ENCODE peak calls at places on chromosomes 1 and 21, in ten cellular contexts. One of them, this sample, is unnamed. For H3K4me1, the result is how much of the 10 kb centered on the place peaks cover.

GRCh38 chr1:159924025-159924790 is 1.1 kb downstream of the TAGLN2 start:
- DNase-seq in esophagus muscularis mucosa: peak
- DNase-seq in A549: peak
- DNase-seq in K562: peak
- DNase-seq in ovary: peak
- DNase-seq in SK-N-SH: peak
- DNase-seq in transverse colon: peak
- DNase-seq in suprapubic skin: peak
- DNase-seq in tibial nerve: peak
- DNase-seq in sigmoid colon: peak
- DNase-seq in this sample: peak

GRCh38 chr1:203548917-203549708 is 55.2 kb downstream of the OPTC start:
- DNase-seq in esophagus muscularis mucosa: no peak
- DNase-seq in A549: no peak
- DNase-seq in K562: no peak
- DNase-seq in ovary: no peak
- DNase-seq in SK-N-SH: no peak
- DNase-seq in transverse colon: no peak
- DNase-seq in suprapubic skin: no peak
- DNase-seq in tibial nerve: no peak
- DNase-seq in sigmoid colon: no peak
- DNase-seq in this sample: no peak

GRCh38 chr21:41899431-41900202 is 20.5 kb upstream of the PRDM15 start:
- DNase-seq in esophagus muscularis mucosa: no peak
- DNase-seq in A549: no peak
- DNase-seq in K562: no peak
- DNase-seq in ovary: no peak
- DNase-seq in SK-N-SH: no peak
- DNase-seq in transverse colon: no peak
- DNase-seq in suprapubic skin: no peak
- DNase-seq in tibial nerve: no peak
- DNase-seq in sigmoid colon: peak
- DNase-seq in this sample: no peak

GRCh38 chr1:112673589-112674439 is 645 bp upstream of the MOV10 start:
- DNase-seq in esophagus muscularis mucosa: no peak
- DNase-seq in A549: peak
- DNase-seq in K562: peak
- DNase-seq in ovary: peak
- DNase-seq in SK-N-SH: peak
- DNase-seq in transverse colon: no peak
- DNase-seq in suprapubic skin: no peak
- DNase-seq in tibial nerve: no peak
- DNase-seq in sigmoid colon: no peak
- DNase-seq in this sample: no peak

GRCh38 chr1:43605761-43606160 is 44.2 kb upstream of the KDM4A start:
- DNase-seq in esophagus muscularis mucosa: no peak
- DNase-seq in A549: no peak
- DNase-seq in K562: no peak
- DNase-seq in ovary: no peak
- DNase-seq in SK-N-SH: no peak
- DNase-seq in transverse colon: no peak
- DNase-seq in suprapubic skin: no peak
- DNase-seq in tibial nerve: no peak
- DNase-seq in sigmoid colon: no peak
- DNase-seq in this sample: no peak

GRCh38 chr1:157418659-157419058 is 133.7 kb downstream of the FCRL5 start:
- DNase-seq in esophagus muscularis mucosa: no peak
- DNase-seq in A549: no peak
- DNase-seq in K562: no peak
- DNase-seq in ovary: no peak
- DNase-seq in SK-N-SH: no peak
- DNase-seq in transverse colon: no peak
- DNase-seq in suprapubic skin: no peak
- DNase-seq in tibial nerve: no peak
- DNase-seq in sigmoid colon: no peak
- DNase-seq in this sample: no peak

GRCh38 chr21:25572895-25573310 is 34.4 kb downstream of the MRPL39 start:
- DNase-seq in esophagus muscularis mucosa: no peak
- DNase-seq in A549: no peak
- DNase-seq in K562: no peak
- DNase-seq in ovary: no peak
- DNase-seq in SK-N-SH: no peak
- DNase-seq in transverse colon: no peak
- DNase-seq in suprapubic skin: no peak
- DNase-seq in tibial nerve: no peak
- DNase-seq in sigmoid colon: no peak
- DNase-seq in this sample: no peak

GRCh38 chr1:167450843-167451242 is 67.5 kb downstream of the CD247 start:
- DNase-seq in esophagus muscularis mucosa: no peak
- DNase-seq in A549: no peak
- DNase-seq in K562: no peak
- DNase-seq in ovary: no peak
- DNase-seq in SK-N-SH: no peak
- DNase-seq in transverse colon: no peak
- DNase-seq in suprapubic skin: no peak
- DNase-seq in tibial nerve: no peak
- DNase-seq in sigmoid colon: peak
- DNase-seq in this sample: no peak

GRCh38 chr21:34130598-34130985 is 57.2 kb downstream of the MRPS6 start:
- DNase-seq in esophagus muscularis mucosa: peak
- DNase-seq in A549: no peak
- DNase-seq in K562: no peak
- DNase-seq in ovary: no peak
- DNase-seq in SK-N-SH: no peak
- DNase-seq in transverse colon: no peak
- DNase-seq in suprapubic skin: no peak
- DNase-seq in tibial nerve: no peak
- DNase-seq in sigmoid colon: no peak
- DNase-seq in this sample: no peak

GRCh38 chr21:34128124-34128523 is 54.7 kb downstream of the MRPS6 start:
- DNase-seq in esophagus muscularis mucosa: no peak
- DNase-seq in A549: no peak
- DNase-seq in K562: no peak
- DNase-seq in ovary: no peak
- DNase-seq in SK-N-SH: no peak
- DNase-seq in transverse colon: no peak
- DNase-seq in suprapubic skin: no peak
- DNase-seq in tibial nerve: no peak
- DNase-seq in sigmoid colon: no peak
- DNase-seq in this sample: no peak

GRCh38 chr21:34129971-34130597 is 56.7 kb downstream of the MRPS6 start:
- DNase-seq in esophagus muscularis mucosa: peak
- DNase-seq in A549: no peak
- DNase-seq in K562: no peak
- DNase-seq in ovary: no peak
- DNase-seq in SK-N-SH: peak
- DNase-seq in transverse colon: no peak
- DNase-seq in suprapubic skin: no peak
- DNase-seq in tibial nerve: no peak
- DNase-seq in sigmoid colon: no peak
- DNase-seq in this sample: no peak

GRCh38 chr21:34129039-34129891 is 55.9 kb downstream of the MRPS6 start:
- DNase-seq in esophagus muscularis mucosa: peak
- DNase-seq in A549: no peak
- DNase-seq in K562: no peak
- DNase-seq in ovary: peak
- DNase-seq in SK-N-SH: peak
- DNase-seq in transverse colon: peak
- DNase-seq in suprapubic skin: no peak
- DNase-seq in tibial nerve: no peak
- DNase-seq in sigmoid colon: peak
- DNase-seq in this sample: peak

GRCh38 chr21:34128674-34129038 is 55.3 kb downstream of the MRPS6 start:
- DNase-seq in esophagus muscularis mucosa: no peak
- DNase-seq in A549: no peak
- DNase-seq in K562: no peak
- DNase-seq in ovary: peak
- DNase-seq in SK-N-SH: no peak
- DNase-seq in transverse colon: no peak
- DNase-seq in suprapubic skin: no peak
- DNase-seq in tibial nerve: no peak
- DNase-seq in sigmoid colon: no peak
- DNase-seq in this sample: no peak
- H3K4me1 ChIP-seq in esophagus muscularis mucosa: half or more
- H3K4me1 ChIP-seq in A549: under half
- H3K4me1 ChIP-seq in K562: under half
- H3K4me1 ChIP-seq in ovary: under half
- H3K4me1 ChIP-seq in SK-N-SH: under half
- H3K4me1 ChIP-seq in transverse colon: under half
- H3K4me1 ChIP-seq in suprapubic skin: half or more
- H3K4me1 ChIP-seq in tibial nerve: under half
- H3K4me1 ChIP-seq in sigmoid colon: half or more
- H3K4me1 ChIP-seq in this sample: under half

DNA sequence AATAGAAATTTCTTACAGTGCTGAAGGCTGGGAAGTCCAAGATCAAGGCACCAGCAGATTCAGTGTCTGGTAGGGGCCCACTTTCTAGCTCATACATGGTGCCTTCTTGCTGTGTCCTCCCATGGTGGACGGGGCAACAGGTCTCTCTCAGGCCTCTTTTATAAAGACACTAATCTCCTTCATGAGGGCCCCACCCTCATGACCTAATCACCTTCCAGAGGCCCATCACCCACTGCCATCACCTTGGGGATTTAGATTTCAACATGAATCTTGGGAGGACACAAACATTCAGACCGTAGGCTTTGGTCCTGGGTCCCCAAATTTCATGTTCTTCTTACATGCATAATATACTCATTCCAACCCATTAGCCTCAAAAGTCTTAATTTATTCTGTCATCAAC is 71.5 kb downstream of the PGM1 start:
- DNase-seq in esophagus muscularis mucosa: no peak
- DNase-seq in A549: no peak
- DNase-seq in K562: no peak
- DNase-seq in ovary: no peak
- DNase-seq in SK-N-SH: no peak
- DNase-seq in transverse colon: no peak
- DNase-seq in suprapubic skin: no peak
- DNase-seq in tibial nerve: no peak
- DNase-seq in sigmoid colon: no peak
- DNase-seq in this sample: no peak
- TF ChIP-seq EP300 in esophagus muscularis mucosa: no peak
- TF ChIP-seq EP300 in A549: no peak
- TF ChIP-seq EP300 in K562: no peak
- TF ChIP-seq EP300 in ovary: no peak
- TF ChIP-seq EP300 in SK-N-SH: no peak
- TF ChIP-seq EP300 in transverse colon: no peak
- TF ChIP-seq EP300 in suprapubic skin: no peak
- TF ChIP-seq EP300 in tibial nerve: no peak
- TF ChIP-seq EP300 in sigmoid colon: no peak
- TF ChIP-seq EP300 in this sample: no peak

GRCh38 chr1:23573574-23574182 is 14.4 kb upstream of the ID3 start:
- DNase-seq in esophagus muscularis mucosa: no peak
- DNase-seq in A549: no peak
- DNase-seq in K562: no peak
- DNase-seq in ovary: no peak
- DNase-seq in SK-N-SH: no peak
- DNase-seq in transverse colon: no peak
- DNase-seq in suprapubic skin: no peak
- DNase-seq in tibial nerve: no peak
- DNase-seq in sigmoid colon: no peak
- DNase-seq in this sample: no peak

GRCh38 chr1:23575226-23575810 is 16.0 kb upstream of the ID3 start:
- DNase-seq in esophagus muscularis mucosa: no peak
- DNase-seq in A549: no peak
- DNase-seq in K562: no peak
- DNase-seq in ovary: no peak
- DNase-seq in SK-N-SH: no peak
- DNase-seq in transverse colon: no peak
- DNase-seq in suprapubic skin: no peak
- DNase-seq in tibial nerve: no peak
- DNase-seq in sigmoid colon: no peak
- DNase-seq in this sample: no peak

GRCh38 chr1:23576338-23577055 is 17.2 kb upstream of the ID3 start:
- DNase-seq in esophagus muscularis mucosa: no peak
- DNase-seq in A549: no peak
- DNase-seq in K562: no peak
- DNase-seq in ovary: no peak
- DNase-seq in SK-N-SH: no peak
- DNase-seq in transverse colon: no peak
- DNase-seq in suprapubic skin: no peak
- DNase-seq in tibial nerve: no peak
- DNase-seq in sigmoid colon: no peak
- DNase-seq in this sample: no peak

GRCh38 chr1:23577056-23577985 is 18.0 kb upstream of the ID3 start:
- DNase-seq in esophagus muscularis mucosa: no peak
- DNase-seq in A549: no peak
- DNase-seq in K562: peak
- DNase-seq in ovary: peak
- DNase-seq in SK-N-SH: no peak
- DNase-seq in transverse colon: no peak
- DNase-seq in suprapubic skin: no peak
- DNase-seq in tibial nerve: no peak
- DNase-seq in sigmoid colon: peak
- DNase-seq in this sample: no peak

GRCh38 chr1:23574265-23574754 is 15.0 kb upstream of the ID3 start:
- DNase-seq in esophagus muscularis mucosa: no peak
- DNase-seq in A549: no peak
- DNase-seq in K562: no peak
- DNase-seq in ovary: no peak
- DNase-seq in SK-N-SH: no peak
- DNase-seq in transverse colon: no peak
- DNase-seq in suprapubic skin: no peak
- DNase-seq in tibial nerve: no peak
- DNase-seq in sigmoid colon: no peak
- DNase-seq in this sample: no peak
- H3K4me1 ChIP-seq in esophagus muscularis mucosa: under half
- H3K4me1 ChIP-seq in A549: half or more
- H3K4me1 ChIP-seq in K562: under half
- H3K4me1 ChIP-seq in ovary: under half
- H3K4me1 ChIP-seq in SK-N-SH: under half
- H3K4me1 ChIP-seq in transverse colon: under half
- H3K4me1 ChIP-seq in suprapubic skin: under half
- H3K4me1 ChIP-seq in tibial nerve: under half
- H3K4me1 ChIP-seq in sigmoid colon: under half
- H3K4me1 ChIP-seq in this sample: under half

GRCh38 chr1:36137776-36138175 is 11.5 kb downstream of the TRAPPC3 start:
- DNase-seq in esophagus muscularis mucosa: no peak
- DNase-seq in A549: no peak
- DNase-seq in K562: no peak
- DNase-seq in ovary: no peak
- DNase-seq in SK-N-SH: no peak
- DNase-seq in transverse colon: no peak
- DNase-seq in suprapubic skin: no peak
- DNase-seq in tibial nerve: no peak
- DNase-seq in sigmoid colon: no peak
- DNase-seq in this sample: no peak

GRCh38 chr1:36134805-36135339 is 9.8 kb upstream of the COL8A2 start:
- DNase-seq in esophagus muscularis mucosa: no peak
- DNase-seq in A549: peak
- DNase-seq in K562: peak
- DNase-seq in ovary: peak
- DNase-seq in SK-N-SH: peak
- DNase-seq in transverse colon: peak
- DNase-seq in suprapubic skin: no peak
- DNase-seq in tibial nerve: peak
- DNase-seq in sigmoid colon: no peak
- DNase-seq in this sample: peak

GRCh38 chr1:36137226-36137625 is 12.1 kb downstream of the TRAPPC3 start:
- DNase-seq in esophagus muscularis mucosa: no peak
- DNase-seq in A549: no peak
- DNase-seq in K562: no peak
- DNase-seq in ovary: no peak
- DNase-seq in SK-N-SH: no peak
- DNase-seq in transverse colon: no peak
- DNase-seq in suprapubic skin: no peak
- DNase-seq in tibial nerve: no peak
- DNase-seq in sigmoid colon: no peak
- DNase-seq in this sample: no peak

GRCh38 chr1:36134031-36134430 is 9.0 kb upstream of the COL8A2 start:
- DNase-seq in esophagus muscularis mucosa: no peak
- DNase-seq in A549: no peak
- DNase-seq in K562: no peak
- DNase-seq in ovary: no peak
- DNase-seq in SK-N-SH: peak
- DNase-seq in transverse colon: no peak
- DNase-seq in suprapubic skin: no peak
- DNase-seq in tibial nerve: no peak
- DNase-seq in sigmoid colon: no peak
- DNase-seq in this sample: no peak

GRCh38 chr1:36136535-36136934 is 11.5 kb upstream of the COL8A2 start:
- DNase-seq in esophagus muscularis mucosa: no peak
- DNase-seq in A549: no peak
- DNase-seq in K562: no peak
- DNase-seq in ovary: peak
- DNase-seq in SK-N-SH: no peak
- DNase-seq in transverse colon: no peak
- DNase-seq in suprapubic skin: no peak
- DNase-seq in tibial nerve: no peak
- DNase-seq in sigmoid colon: no peak
- DNase-seq in this sample: no peak
- TF ChIP-seq EP300 in esophagus muscularis mucosa: peak
- TF ChIP-seq EP300 in A549: no peak
- TF ChIP-seq EP300 in K562: no peak
- TF ChIP-seq EP300 in ovary: no peak
- TF ChIP-seq EP300 in SK-N-SH: no peak
- TF ChIP-seq EP300 in transverse colon: peak
- TF ChIP-seq EP300 in suprapubic skin: no peak
- TF ChIP-seq EP300 in tibial nerve: no peak
- TF ChIP-seq EP300 in sigmoid colon: peak
- TF ChIP-seq EP300 in this sample: no peak

This sample was measured in stomach.